ENCODE peak calls at places on chromosomes 11 and 22, in four cellular contexts. S, U, J and X are unnamed samples.

GRCh38 chr11:503179-503981 is 3.7 kb downstream of the RNH1 start:
- DNase-seq in S (no peak), U (peak), J (no peak), X (peak)

GRCh38 chr11:95671768-95672167 is 117.8 kb downstream of the FAM76B start:
- DNase-seq in S (no peak), U (no peak), J (no peak), X (no peak)

GRCh38 chr11:44243633-44244343 is 66.2 kb downstream of the ALX4 start:
- DNase-seq in S (no peak), U (no peak), J (no peak), X (no peak)

GRCh38 chr11:90294091-90294490 is 71.2 kb upstream of the CHORDC1 start:
- DNase-seq in S (no peak), U (no peak), J (no peak), X (no peak)

GRCh38 chr22:36506637-36507517 is at the start of gene FOXRED2:
- DNase-seq in S (peak), U (peak), J (no peak), X (peak)

GRCh38 chr22:40504285-40505249 is 132.0 kb downstream of the MRTFA start:
- DNase-seq in S (no peak), U (no peak), J (no peak), X (no peak)

GRCh38 chr11:101176381-101176780 is 46.8 kb upstream of the PGR start:
- DNase-seq in S (no peak), U (no peak), J (no peak), X (no peak)

GRCh38 chr11:132858203-132858602 is 674.1 kb downstream of the OPCML start:
- DNase-seq in S (peak), U (no peak), J (no peak), X (no peak)

GRCh38 chr11:114269498-114269897 is 26.7 kb upstream of the NNMT start:
- DNase-seq in S (no peak), U (no peak), J (no peak), X (no peak)

GRCh38 chr11:118605116-118605867 is 2.1 kb upstream of the PHLDB1 start:
- DNase-seq in S (no peak), U (peak), J (no peak), X (peak)

GRCh38 chr11:61009392-61010275 is 38.2 kb downstream of the CD6 start:
- DNase-seq in S (no peak), U (no peak), J (no peak), X (no peak)

GRCh38 chr11:17765381-17766359 is 31.1 kb downstream of the KCNC1 start:
- DNase-seq in S (no peak), U (no peak), J (no peak), X (no peak)

GRCh38 chr11:32391965-32392553 is 43.3 kb downstream of the WT1 start:
- DNase-seq in S (no peak), U (no peak), J (no peak), X (no peak)

GRCh38 chr22:32539631-32540449 is 65.2 kb downstream of the FBXO7 start:
- DNase-seq in S (no peak), U (peak), J (no peak), X (peak)

GRCh38 chr11:119779195-119780071 is 50.4 kb upstream of the NECTIN1 start:
- DNase-seq in S (no peak), U (no peak), J (no peak), X (no peak)

GRCh38 chr11:128862913-128863660 is 4.0 kb downstream of the KCNJ1 start:
- DNase-seq in S (no peak), U (no peak), J (no peak), X (no peak)

GRCh38 chr11:57251491-57252104 is 14.5 kb upstream of the APLNR start:
- DNase-seq in S (no peak), U (no peak), J (no peak), X (no peak)

GRCh38 chr11:95592455-95592854 is 197.1 kb downstream of the FAM76B start:
- DNase-seq in S (peak), U (no peak), J (no peak), X (no peak)

GRCh38 chr11:119764108-119764874 is 35.3 kb upstream of the NECTIN1 start:
- DNase-seq in S (no peak), U (no peak), J (no peak), X (no peak)

GRCh38 chr11:115168229-115168671 is 336.0 kb downstream of the CADM1 start:
- DNase-seq in S (no peak), U (no peak), J (no peak), X (no peak)

GRCh38 chr22:35064664-35065063 is 1.3 kb upstream of the ISX start:
- DNase-seq in S (no peak), U (peak), J (no peak), X (no peak)

GRCh38 chr22:43789452-43789851 is 22.7 kb downstream of the EFCAB6 start:
- DNase-seq in S (no peak), U (peak), J (no peak), X (peak)

GRCh38 chr11:110907629-110908028 is 195.4 kb upstream of the ARHGAP20 start:
- DNase-seq in S (no peak), U (peak), J (no peak), X (no peak)

GRCh38 chr11:46918087-46918751 is at the start of gene LRP4:
- DNase-seq in S (peak), U (peak), J (no peak), X (peak)

GRCh38 chr11:121274332-121274991 is 18.1 kb upstream of the SC5D start:
- DNase-seq in S (no peak), U (no peak), J (no peak), X (no peak)

GRCh38 chr22:46734830-46735453 is 3.1 kb downstream of the CERK start:
- DNase-seq in S (no peak), U (peak), J (no peak), X (no peak)

GRCh38 chr22:19179472-19180048 is 1.0 kb upstream of the SLC25A1 start:
- DNase-seq in S (peak), U (peak), J (peak), X (peak)

GRCh38 chr22:41512421-41513194 is 31.7 kb downstream of the POLR3H start:
- DNase-seq in S (peak), U (no peak), J (no peak), X (no peak)

GRCh38 chr11:77669848-77670511 is 32.4 kb upstream of the CLNS1A start:
- DNase-seq in S (no peak), U (no peak), J (no peak), X (no peak)

GRCh38 chr11:8593935-8594909 is at the start of gene STK33:
- DNase-seq in S (peak), U (peak), J (no peak), X (peak)

GRCh38 chr22:41305646-41306045 is 4.3 kb downstream of the ZC3H7B start:
- DNase-seq in S (no peak), U (no peak), J (no peak), X (no peak)

GRCh38 chr22:22031571-22031970 is 49.0 kb upstream of the TOP3B start:
- DNase-seq in S (no peak), U (no peak), J (no peak), X (no peak)

GRCh38 chr11:24588075-24588474 is 91.2 kb downstream of the LUZP2 start:
- DNase-seq in S (no peak), U (no peak), J (peak), X (no peak)

GRCh38 chr11:94452988-94453387 is 40.7 kb downstream of the MRE11 start:
- DNase-seq in S (no peak), U (no peak), J (no peak), X (no peak)

GRCh38 chr22:25960375-25960774 is 208.9 kb upstream of the SEZ6L start:
- DNase-seq in S (no peak), U (no peak), J (no peak), X (no peak)
- TF ChIP-seq CTCF in S (no peak), U (no peak), J (no peak), X (no peak)

GRCh38 chr22:29224121-29224858 is 18.6 kb downstream of the EMID1 start:
- DNase-seq in S (no peak), U (peak), J (no peak), X (peak)
- TF ChIP-seq POLR2AphosphoS5 in S (no peak), U (no peak), J (no peak), X (no peak)

GRCh38 chr22:49305215-49305965 is 522.3 kb downstream of the BRD1 start:
- DNase-seq in S (peak), U (peak), J (no peak), X (peak)
- TF ChIP-seq CTCF in S (peak), U (peak), J (peak), X (peak)

GRCh38 chr11:66126808-66127555 is 56.9 kb downstream of the PACS1 start:
- DNase-seq in S (no peak), U (peak), J (no peak), X (peak)
- TF ChIP-seq POLR2AphosphoS5 in S (no peak), U (no peak), J (no peak), X (no peak)

GRCh38 chr11:36069576-36070214 is 125.8 kb downstream of the LDLRAD3 start:
- DNase-seq in S (no peak), U (no peak), J (no peak), X (no peak)
- TF ChIP-seq CTCF in S (no peak), U (no peak), J (peak), X (no peak)

GRCh38 chr11:130163346-130164220 is 4.0 kb downstream of the ST14 start:
- DNase-seq in S (no peak), U (peak), J (no peak), X (no peak)
- TF ChIP-seq POLR2AphosphoS5 in S (no peak), U (peak), J (no peak), X (no peak)